ENCODE peak calls at places on chromosome 15, in nine cellular contexts. B, D, U, S, N, A, Z, H and R are unnamed samples.

GRCh38 chr15:99446565-99447496 is 119.0 kb upstream of the MEF2A start:
- DNase-seq in S (no peak), B (no peak), A (no peak), N (no peak), D (peak; percentile 56), Z (peak; percentile 35), H (no peak), U (no peak), R (peak; percentile 97)

GRCh38 chr15:54839379-54839778 is 357.4 kb downstream of the RSL24D1 start:
- DNase-seq in S (peak; percentile 37), B (no peak), U (no peak), Z (no peak), N (no peak), D (no peak), A (no peak), H (no peak), R (no peak)

GRCh38 chr15:69338535-69339213 is 40.0 kb downstream of the PAQR5 start:
- DNase-seq in A (no peak), H (no peak), N (no peak), B (no peak), Z (no peak), D (no peak), U (no peak), S (no peak), R (no peak)

GRCh38 chr15:85771276-85771675 is 23.4 kb downstream of the KLHL25 start:
- DNase-seq in H (no peak), U (no peak), A (no peak), Z (no peak), B (no peak), S (no peak), D (no peak), N (no peak), R (no peak)

GRCh38 chr15:98150531-98150930 is 190.0 kb downstream of the ARRDC4 start:
- DNase-seq in S (peak; percentile 72), D (no peak), Z (no peak), U (no peak), A (no peak), N (peak; percentile 83), B (no peak), H (no peak), R (no peak)

GRCh38 chr15:89416339-89417183 is 79.8 kb downstream of the RHCG start:
- DNase-seq in S (peak; percentile 87), U (peak; percentile 24), Z (peak; percentile 100), A (peak; percentile 92), H (peak; percentile 72), D (peak; percentile 58), B (peak; percentile 84), N (peak; percentile 92), R (no peak)

GRCh38 chr15:48358229-48358641 is 27.0 kb downstream of the DUT start:
- DNase-seq in N (peak; percentile 50), U (no peak), B (no peak), H (peak; percentile 61), D (peak; percentile 40), Z (no peak), S (no peak), A (peak; percentile 64), R (peak; percentile 4)

GRCh38 chr15:90062023-90062728 is 40.1 kb downstream of the IDH2 start:
- DNase-seq in B (no peak), Z (peak; percentile 78), D (peak; percentile 92), N (no peak), A (peak; percentile 82), S (peak; percentile 65), U (no peak), H (peak; percentile 56), R (peak; percentile 89)

GRCh38 chr15:81165565-81165964 is 31.1 kb upstream of the IL16 start:
- DNase-seq in H (no peak), D (no peak), U (no peak), A (no peak), N (no peak), Z (no peak), S (no peak), B (no peak), R (no peak)

GRCh38 chr15:57370929-57371328 is 5.4 kb upstream of the CGNL1 start:
- DNase-seq in D (no peak), N (no peak), Z (no peak), A (no peak), B (no peak), S (no peak), H (no peak), U (no peak), R (no peak)

GRCh38 chr15:28051920-28052633 is 47.0 kb downstream of the OCA2 start:
- DNase-seq in N (peak; percentile 16), A (no peak), U (no peak), B (no peak), Z (no peak), D (no peak), H (no peak), S (no peak), R (no peak)

GRCh38 chr15:68639926-68640600 is 61.3 kb downstream of the CORO2B start:
- DNase-seq in S (peak; percentile 28), N (no peak), A (no peak), H (peak; percentile 40), B (no peak), U (no peak), D (no peak), Z (no peak), R (no peak)

GRCh38 chr15:83322061-83322460 is 37.6 kb upstream of the BNC1 start:
- DNase-seq in H (peak; percentile 61), U (no peak), A (no peak), B (no peak), Z (no peak), N (no peak), S (no peak), D (no peak), R (no peak)

GRCh38 chr15:89150286-89150685 is 62.0 kb downstream of the ABHD2 start:
- DNase-seq in U (no peak), S (no peak), N (no peak), A (no peak), D (no peak), Z (no peak), H (no peak), B (no peak), R (no peak)

GRCh38 chr15:69719527-69719926 is 266.9 kb downstream of the RPLP1 start:
- DNase-seq in U (no peak), Z (no peak), H (peak; percentile 40), A (no peak), D (no peak), B (peak; percentile 51), S (no peak), N (peak; percentile 19), R (no peak)

GRCh38 chr15:89187301-89187700 is 34.1 kb downstream of the RLBP1 start:
- DNase-seq in Z (no peak), D (no peak), U (no peak), N (no peak), S (no peak), A (no peak), H (no peak), B (no peak), R (no peak)

GRCh38 chr15:47726399-47726823 is 9.1 kb downstream of the SEMA6D start:
- DNase-seq in S (no peak), N (no peak), U (no peak), A (no peak), H (no peak), B (no peak), D (no peak), Z (no peak), R (no peak)

GRCh38 chr15:83039206-83039605 is 27.8 kb upstream of the C15orf40 start:
- DNase-seq in B (no peak), U (no peak), D (no peak), Z (no peak), N (no peak), A (no peak), H (no peak), S (no peak), R (no peak)

GRCh38 chr15:40878785-40879184 is 4.8 kb upstream of the RHOV start:
- DNase-seq in N (no peak), B (no peak), D (no peak), Z (no peak), U (no peak), A (no peak), S (peak; percentile 50), H (no peak), R (no peak)

GRCh38 chr15:38129531-38130199 is 123.0 kb upstream of the SPRED1 start:
- DNase-seq in A (peak; percentile 69), U (no peak), D (no peak), N (peak; percentile 68), S (peak; percentile 59), H (peak; percentile 100), B (peak; percentile 9), Z (no peak), R (no peak)

GRCh38 chr15:35206060-35206675 is 121.1 kb upstream of the NANOGP8 start:
- DNase-seq in Z (peak; percentile 56), D (no peak), S (no peak), B (no peak), H (peak; percentile 23), N (peak; percentile 53), U (no peak), A (no peak), R (no peak)

GRCh38 chr15:56821721-56822425 is 88.6 kb upstream of the ZNF280D start:
- DNase-seq in A (peak; percentile 46), Z (peak; percentile 59), H (peak; percentile 79), D (peak; percentile 60), S (peak; percentile 70), N (peak; percentile 59), B (no peak), U (no peak), R (peak; percentile 4)

GRCh38 chr15:29141206-29141907 is 128.3 kb downstream of the NSMCE3 start:
- DNase-seq in B (no peak), H (no peak), U (no peak), Z (peak; percentile 43), N (no peak), S (no peak), A (peak; percentile 29), D (no peak), R (no peak)

GRCh38 chr15:77986891-77987764 is 90.4 kb downstream of the TBC1D2B start:
- DNase-seq in Z (no peak), S (no peak), U (no peak), N (no peak), A (peak; percentile 65), D (no peak), H (no peak), B (no peak), R (no peak)

GRCh38 chr15:31027948-31028586 is 36.6 kb upstream of the MTMR10 start:
- DNase-seq in A (no peak), Z (no peak), N (no peak), S (no peak), D (no peak), B (no peak), H (no peak), U (no peak), R (no peak)